ENCODE peak calls at places on chromosomes 13 and 19, in seven cellular contexts. L, E, M, R, Y, X and D are unnamed samples. For H3K36me3, the result is how much of the 10 kb centered on the place peaks cover.

GRCh38 chr19:55605207-55605636 is 225 bp upstream of the ZNF865 start:
- DNase-seq in R (peak), E (peak), X (peak), M (peak), L (peak), Y (peak), D (peak)

GRCh38 chr13:22137361-22138050 is 466.6 kb downstream of the FGF9 start:
- DNase-seq in X (no peak), M (no peak), R (no peak), L (no peak), E (no peak), Y (no peak), D (no peak)

GRCh38 chr13:103883152-103883551 is 816.9 kb upstream of the SLC10A2 start:
- DNase-seq in R (peak), L (peak), E (peak), M (peak), Y (peak), X (peak), D (peak)

GRCh38 chr13:98482476-98483444 is 94.1 kb downstream of the STK24 start:
- DNase-seq in E (peak), X (peak), L (peak), M (peak), Y (peak), R (peak), D (no peak)

GRCh38 chr19:10419646-10420443 is 493 bp upstream of the PDE4A start:
- DNase-seq in R (no peak), E (no peak), Y (peak), M (peak), L (no peak), X (no peak), D (no peak)

GRCh38 chr19:51594774-51595109 is 23.7 kb downstream of the ZNF175 start:
- DNase-seq in Y (no peak), R (no peak), X (no peak), E (no peak), M (peak), L (no peak), D (no peak)

GRCh38 chr13:99281811-99282263 is 23.7 kb upstream of the GPR18 start:
- DNase-seq in E (peak), L (peak), Y (no peak), R (no peak), X (peak), M (no peak), D (no peak)

GRCh38 chr19:4719499-4719866 is 4.2 kb downstream of the DPP9 start:
- DNase-seq in Y (no peak), E (no peak), X (no peak), R (no peak), L (no peak), M (no peak), D (no peak)

GRCh38 chr13:23758783-23759527 is 130.2 kb downstream of the MIPEP start:
- DNase-seq in M (no peak), X (no peak), Y (no peak), L (no peak), R (no peak), E (no peak), D (no peak)

GRCh38 chr19:29831041-29831548 is 19.3 kb downstream of the CCNE1 start:
- DNase-seq in X (peak), R (peak), M (no peak), E (no peak), L (no peak), Y (no peak), D (no peak)

GRCh38 chr19:6061420-6062130 is 48.7 kb downstream of the RFX2 start:
- DNase-seq in X (peak), Y (no peak), R (no peak), M (no peak), L (no peak), E (no peak), D (no peak)

GRCh38 chr19:10454267-10454666 is 33.9 kb downstream of the PDE4A start:
- DNase-seq in E (no peak), M (peak), R (no peak), X (no peak), Y (no peak), L (no peak), D (no peak)

GRCh38 chr19:4578552-4579248 is 19.2 kb upstream of the SEMA6B start:
- DNase-seq in L (no peak), R (no peak), Y (no peak), M (no peak), X (no peak), E (no peak), D (no peak)

GRCh38 chr13:72952529-72953141 is 106.2 kb upstream of the KLF5 start:
- DNase-seq in M (no peak), Y (no peak), R (peak), L (peak), X (no peak), E (no peak), D (no peak)

GRCh38 chr19:2551864-2552185 is 75.9 kb downstream of the GADD45B start:
- DNase-seq in Y (no peak), E (no peak), R (no peak), L (no peak), M (no peak), X (no peak), D (no peak)

GRCh38 chr19:33085570-33086128 is 4.7 kb downstream of the GPATCH1 start:
- DNase-seq in M (no peak), Y (no peak), L (no peak), R (no peak), E (no peak), X (no peak), D (no peak)

GRCh38 chr19:39845621-39846175 is 481 bp downstream of the FBL start:
- DNase-seq in L (no peak), Y (peak), X (no peak), E (no peak), R (no peak), M (no peak), D (no peak)

GRCh38 chr13:30818323-30818960 is 83.1 kb downstream of the ALOX5AP start:
- DNase-seq in Y (no peak), L (no peak), R (peak), E (no peak), M (peak), X (no peak), D (no peak)

GRCh38 chr13:60326273-60326672 is 70.7 kb upstream of the TDRD3 start:
- DNase-seq in E (no peak), R (no peak), X (no peak), L (no peak), M (no peak), Y (no peak), D (no peak)
- TF ChIP-seq CTCF in E (no peak), R (no peak), X (no peak), L (no peak), M (no peak), Y (no peak), D (no peak)

GRCh38 chr19:35727956-35728706 is 10.3 kb downstream of the KMT2B start:
- DNase-seq in X (no peak), M (no peak), E (no peak), L (no peak), R (no peak), Y (no peak), D (no peak)

GRCh38 chr19:35731353-35731752 is 10.9 kb downstream of the IGFLR1 start:
- DNase-seq in M (no peak), X (no peak), L (no peak), Y (no peak), E (no peak), R (no peak), D (no peak)

GRCh38 chr19:35730326-35730725 is 11.9 kb downstream of the IGFLR1 start:
- DNase-seq in M (no peak), E (no peak), R (no peak), L (no peak), Y (no peak), X (no peak), D (no peak)

GRCh38 chr19:35729021-35729420 is 11.2 kb downstream of the KMT2B start:
- DNase-seq in Y (no peak), M (no peak), E (no peak), R (no peak), X (no peak), L (no peak), D (no peak)

DNA sequence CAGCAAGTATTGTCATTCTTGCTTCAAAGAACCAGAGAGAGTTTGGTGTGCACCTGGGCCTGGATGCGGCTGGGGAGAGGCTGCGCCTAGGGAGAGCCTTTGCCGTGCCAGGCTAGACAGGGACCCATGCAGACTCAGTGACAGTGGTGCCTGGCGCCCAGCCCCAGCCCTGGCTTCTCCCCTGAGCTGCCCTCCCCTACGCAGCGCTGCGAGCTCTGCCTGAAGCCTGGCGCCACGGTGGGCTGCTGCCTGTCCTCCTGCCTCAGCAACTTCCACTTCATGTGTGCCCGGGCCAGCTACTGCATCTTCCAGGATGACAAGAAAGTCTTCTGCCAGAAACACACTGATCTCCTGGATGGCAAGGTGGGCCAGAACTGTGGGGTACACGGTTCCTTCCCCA is 12.0 kb downstream of the KMT2B start:
- DNase-seq in R (no peak), E (no peak), X (no peak), Y (no peak), M (no peak), L (no peak), D (no peak)
- H3K36me3 ChIP-seq in R (half or more), E (half or more), X (under half), Y (under half), M (half or more), L (under half), D (under half)

DNA sequence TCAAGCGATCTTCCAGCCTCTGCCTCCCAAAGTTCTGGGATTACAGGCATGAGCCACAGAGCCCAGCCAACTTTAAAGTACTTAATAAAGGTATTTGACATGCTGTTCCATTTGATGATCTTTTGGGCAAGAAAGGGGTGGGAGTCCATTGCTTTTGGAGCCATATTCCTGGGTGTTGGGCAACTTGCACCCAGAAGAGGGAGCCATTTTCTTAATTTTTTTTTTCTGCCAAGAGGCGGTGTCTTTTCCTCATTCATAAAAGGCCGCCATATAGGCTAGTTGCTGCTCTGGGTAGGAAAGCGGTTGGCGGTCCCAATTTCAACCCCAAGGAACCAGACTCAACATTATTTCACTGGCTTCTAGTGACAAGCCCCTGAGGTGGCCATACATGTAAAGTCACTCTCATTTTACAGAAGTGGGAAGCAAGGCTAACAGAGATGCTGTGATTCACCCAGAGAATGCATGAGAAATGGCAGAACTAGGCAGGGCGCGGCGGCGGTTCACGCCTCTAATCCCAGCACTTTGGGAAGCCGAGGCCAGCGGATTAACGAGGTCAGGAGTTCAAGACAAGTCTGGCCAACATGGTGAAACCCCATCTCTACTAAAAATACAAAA is 139.6 kb downstream of the CACNA1A start:
- DNase-seq in X (no peak), E (no peak), R (peak), M (peak), Y (no peak), L (no peak), D (no peak)
- TF ChIP-seq CTCF in X (no peak), E (no peak), R (peak), M (peak), Y (peak), L (no peak), D (peak)

GRCh38 chr19:36090930-36091695 is 19.8 kb upstream of the OVOL3 start:
- DNase-seq in E (no peak), Y (no peak), M (no peak), X (peak), R (no peak), L (no peak), D (no peak)

GRCh38 chr19:36086326-36086725 is 24.6 kb upstream of the OVOL3 start:
- DNase-seq in E (no peak), X (peak), M (no peak), Y (no peak), R (no peak), L (no peak), D (no peak)

GRCh38 chr19:36092566-36092965 is 18.4 kb upstream of the OVOL3 start:
- DNase-seq in M (no peak), Y (no peak), X (peak), L (no peak), E (no peak), R (no peak), D (no peak)

GRCh38 chr19:36093146-36093662 is 17.7 kb upstream of the OVOL3 start:
- DNase-seq in R (no peak), M (no peak), X (no peak), Y (no peak), E (no peak), L (no peak), D (no peak)

GRCh38 chr19:36089847-36090246 is 21.1 kb upstream of the OVOL3 start:
- DNase-seq in X (no peak), L (no peak), E (no peak), R (no peak), Y (no peak), M (no peak), D (no peak)
- H3K36me3 ChIP-seq in X (under half), L (under half), E (under half), R (under half), Y (under half), M (under half), D (under half)